ENCODE peak calls at places on chromosomes 1 and 21, in four cellular contexts. One of them, this sample, is unnamed.

GRCh38 chr1:48061162-48062136 is 64.3 kb upstream of the TRABD2B start:
- DNase-seq in sigmoid colon: no peak
- DNase-seq in stomach: peak
- DNase-seq in heart left ventricle: peak
- DNase-seq in this sample: peak

GRCh38 chr1:79692519-79692918 is 686.0 kb upstream of the ADGRL4 start:
- DNase-seq in heart left ventricle: no peak
- DNase-seq in sigmoid colon: no peak
- DNase-seq in stomach: no peak
- DNase-seq in this sample: no peak

GRCh38 chr21:31873696-31874599 is 1.1 kb downstream of the HUNK start:
- DNase-seq in heart left ventricle: peak
- DNase-seq in sigmoid colon: peak
- DNase-seq in stomach: peak
- DNase-seq in this sample: no peak

GRCh38 chr1:70966018-70966638 is 81.5 kb downstream of the PTGER3 start:
- DNase-seq in heart left ventricle: no peak
- DNase-seq in stomach: no peak
- DNase-seq in sigmoid colon: no peak
- DNase-seq in this sample: no peak

GRCh38 chr1:56135069-56135863 is 444.1 kb downstream of the PLPP3 start:
- DNase-seq in heart left ventricle: no peak
- DNase-seq in sigmoid colon: no peak
- DNase-seq in stomach: no peak
- DNase-seq in this sample: no peak

GRCh38 chr1:19640363-19641316 is 3.5 kb upstream of the NBL1 start:
- DNase-seq in sigmoid colon: peak
- DNase-seq in heart left ventricle: no peak
- DNase-seq in stomach: peak
- DNase-seq in this sample: no peak

GRCh38 chr1:119794856-119795255 is 16.4 kb downstream of the REG4 start:
- DNase-seq in sigmoid colon: no peak
- DNase-seq in heart left ventricle: no peak
- DNase-seq in stomach: no peak
- DNase-seq in this sample: no peak

GRCh38 chr1:6052543-6053205 is 7.0 kb downstream of the KCNAB2 start:
- DNase-seq in heart left ventricle: peak
- DNase-seq in stomach: peak
- DNase-seq in sigmoid colon: no peak
- DNase-seq in this sample: no peak

GRCh38 chr1:154476791-154477190 is 25.2 kb upstream of the TDRD10 start:
- DNase-seq in sigmoid colon: no peak
- DNase-seq in stomach: no peak
- DNase-seq in heart left ventricle: no peak
- DNase-seq in this sample: no peak

GRCh38 chr1:60937720-60938119 is 144.6 kb upstream of the NFIA start:
- DNase-seq in heart left ventricle: no peak
- DNase-seq in sigmoid colon: no peak
- DNase-seq in stomach: no peak
- DNase-seq in this sample: no peak

GRCh38 chr1:64948905-64949833 is 17.2 kb downstream of the JAK1 start:
- DNase-seq in heart left ventricle: no peak
- DNase-seq in stomach: no peak
- DNase-seq in sigmoid colon: no peak
- DNase-seq in this sample: no peak

GRCh38 chr21:42535602-42536171 is 22.0 kb downstream of the SLC37A1 start:
- DNase-seq in heart left ventricle: no peak
- DNase-seq in sigmoid colon: peak
- DNase-seq in stomach: peak
- DNase-seq in this sample: no peak

GRCh38 chr1:76871355-76871974 is 4.2 kb downstream of the ST6GALNAC5 start:
- DNase-seq in heart left ventricle: no peak
- DNase-seq in sigmoid colon: no peak
- DNase-seq in stomach: no peak
- DNase-seq in this sample: no peak

GRCh38 chr1:228283476-228284147 is 75.8 kb downstream of the OBSCN start:
- DNase-seq in sigmoid colon: peak
- DNase-seq in stomach: no peak
- DNase-seq in heart left ventricle: peak
- DNase-seq in this sample: peak

GRCh38 chr1:205943245-205943644 is at the start of gene SLC26A9:
- DNase-seq in heart left ventricle: no peak
- DNase-seq in stomach: peak
- DNase-seq in sigmoid colon: no peak
- DNase-seq in this sample: no peak

GRCh38 chr1:226110249-226111108 is 48.0 kb downstream of the H3-3A start:
- DNase-seq in heart left ventricle: peak
- DNase-seq in sigmoid colon: peak
- DNase-seq in stomach: peak
- DNase-seq in this sample: peak

GRCh38 chr1:147545133-147545532 is 3.8 kb downstream of the BCL9 start:
- DNase-seq in stomach: peak
- DNase-seq in heart left ventricle: peak
- DNase-seq in sigmoid colon: no peak
- DNase-seq in this sample: peak

GRCh38 chr1:220680085-220680687 is 10.0 kb upstream of the C1orf115 start:
- DNase-seq in heart left ventricle: no peak
- DNase-seq in stomach: no peak
- DNase-seq in sigmoid colon: no peak
- DNase-seq in this sample: no peak

GRCh38 chr1:5250336-5250735 is 595.9 kb downstream of the AJAP1 start:
- DNase-seq in heart left ventricle: no peak
- DNase-seq in stomach: peak
- DNase-seq in sigmoid colon: no peak
- DNase-seq in this sample: no peak

GRCh38 chr1:29669912-29670311 is 433.6 kb downstream of the PTPRU start:
- DNase-seq in stomach: no peak
- DNase-seq in heart left ventricle: no peak
- DNase-seq in sigmoid colon: no peak
- DNase-seq in this sample: no peak

GRCh38 chr21:38448619-38449186 is 49.6 kb downstream of the ERG start:
- DNase-seq in heart left ventricle: no peak
- DNase-seq in stomach: no peak
- DNase-seq in sigmoid colon: no peak
- DNase-seq in this sample: no peak

GRCh38 chr1:178938959-178939317 is 68.1 kb upstream of the ANGPTL1 start:
- DNase-seq in sigmoid colon: peak
- DNase-seq in heart left ventricle: peak
- DNase-seq in stomach: no peak
- DNase-seq in this sample: peak

GRCh38 chr1:150281221-150281757 is 1.1 kb upstream of the CIART start:
- DNase-seq in sigmoid colon: peak
- DNase-seq in heart left ventricle: peak
- DNase-seq in stomach: peak
- DNase-seq in this sample: peak

GRCh38 chr1:106998431-106999002 is 58.0 kb upstream of the PRMT6 start:
- DNase-seq in heart left ventricle: no peak
- DNase-seq in stomach: no peak
- DNase-seq in sigmoid colon: no peak
- DNase-seq in this sample: no peak

DNA sequence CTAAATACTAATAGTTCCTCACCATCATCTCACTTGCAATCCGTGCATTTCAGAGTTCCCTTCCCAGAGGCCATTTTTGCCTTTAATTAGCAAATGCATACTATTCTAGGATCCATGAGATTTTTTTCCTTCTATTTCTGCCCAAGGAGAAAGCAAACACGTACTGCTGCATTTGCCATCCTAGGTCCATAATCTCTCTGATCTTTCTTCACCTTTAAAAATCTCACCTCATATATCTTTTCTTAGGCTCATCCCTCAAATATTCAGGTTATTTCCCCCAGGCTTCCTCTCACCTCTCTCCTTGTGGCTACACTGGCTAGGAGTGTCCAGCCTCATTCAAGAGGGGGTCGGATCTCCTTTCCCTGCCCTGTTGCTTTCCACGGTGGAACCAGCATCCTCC is 338.6 kb downstream of the SETD4 start:
- DNase-seq in stomach: no peak
- DNase-seq in heart left ventricle: no peak
- DNase-seq in sigmoid colon: no peak
- DNase-seq in this sample: no peak
- H3K27ac ChIP-seq in stomach: no peak
- H3K27ac ChIP-seq in heart left ventricle: no peak
- H3K27ac ChIP-seq in sigmoid colon: no peak
- H3K27ac ChIP-seq in this sample: no peak

DNA sequence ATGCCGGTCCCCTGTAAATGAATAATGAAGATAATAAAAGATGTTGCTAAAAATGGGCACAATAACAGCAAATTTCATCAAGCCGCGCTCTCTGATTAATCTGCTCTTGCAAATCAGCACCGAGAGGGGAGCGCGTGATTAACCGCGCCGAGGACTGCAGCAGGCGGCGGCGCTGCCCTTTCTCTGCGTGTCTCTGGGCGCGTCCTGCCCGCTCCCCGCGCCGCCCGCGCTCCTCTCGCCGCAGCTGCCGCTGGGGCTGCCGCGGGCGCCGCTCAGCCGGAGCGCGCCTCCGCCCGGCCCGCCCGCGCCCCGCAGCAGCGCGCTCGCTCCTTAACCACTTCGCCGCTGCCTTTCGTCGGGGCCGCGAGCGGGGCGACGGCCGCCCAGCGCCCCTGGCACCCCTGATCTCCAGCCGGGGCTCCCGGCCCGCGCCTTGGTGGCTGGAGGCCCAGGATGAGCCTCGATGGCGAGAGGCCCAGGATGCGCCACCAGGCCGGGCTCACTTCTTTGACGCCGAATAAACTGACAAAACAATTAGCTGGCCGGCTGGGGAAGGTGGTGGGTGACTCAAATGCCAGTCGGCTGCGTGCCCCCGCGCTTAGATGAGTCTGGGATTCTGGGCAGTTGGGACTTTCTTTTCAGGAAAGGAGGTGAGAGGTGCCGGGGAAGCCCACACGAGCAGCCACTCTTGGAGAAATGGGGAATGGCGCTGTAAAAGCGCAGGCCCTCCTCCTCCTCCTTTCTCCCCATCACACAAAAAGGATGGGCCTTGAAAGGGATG is 221.4 kb upstream of the PKN2 start:
- DNase-seq in sigmoid colon: peak
- DNase-seq in stomach: no peak
- DNase-seq in heart left ventricle: peak
- DNase-seq in this sample: no peak
- TF ChIP-seq CTCF in sigmoid colon: no peak
- TF ChIP-seq CTCF in stomach: no peak
- TF ChIP-seq CTCF in heart left ventricle: no peak
- TF ChIP-seq CTCF in this sample: no peak

GRCh38 chr1:33454646-33455282 is 17.7 kb upstream of the ZSCAN20 start:
- DNase-seq in sigmoid colon: no peak
- DNase-seq in heart left ventricle: no peak
- DNase-seq in stomach: no peak
- DNase-seq in this sample: no peak
- TF ChIP-seq POLR2A in sigmoid colon: no peak
- TF ChIP-seq POLR2A in heart left ventricle: no peak
- TF ChIP-seq POLR2A in stomach: no peak
- TF ChIP-seq POLR2A in this sample: no peak

GRCh38 chr1:167002354-167002753 is 13.3 kb downstream of the MAEL start:
- DNase-seq in heart left ventricle: no peak
- DNase-seq in stomach: no peak
- DNase-seq in sigmoid colon: no peak
- DNase-seq in this sample: no peak
- H3K27ac ChIP-seq in heart left ventricle: no peak
- H3K27ac ChIP-seq in stomach: no peak
- H3K27ac ChIP-seq in sigmoid colon: no peak
- H3K27ac ChIP-seq in this sample: no peak

GRCh38 chr1:18217398-18218043 is 109.9 kb downstream of the IGSF21 start:
- DNase-seq in stomach: no peak
- DNase-seq in sigmoid colon: no peak
- DNase-seq in heart left ventricle: peak
- DNase-seq in this sample: no peak
- TF ChIP-seq CTCF in stomach: no peak
- TF ChIP-seq CTCF in sigmoid colon: peak
- TF ChIP-seq CTCF in heart left ventricle: no peak
- TF ChIP-seq CTCF in this sample: no peak

GRCh38 chr1:40042337-40042736 is 1.8 kb downstream of the CAP1 start:
- DNase-seq in sigmoid colon: no peak
- DNase-seq in stomach: no peak
- DNase-seq in heart left ventricle: no peak
- DNase-seq in this sample: no peak

GRCh38 chr1:40039245-40039756 is 1.2 kb upstream of the CAP1 start:
- DNase-seq in sigmoid colon: peak
- DNase-seq in stomach: no peak
- DNase-seq in heart left ventricle: no peak
- DNase-seq in this sample: no peak

GRCh38 chr1:40039757-40040510 is 595 bp upstream of the CAP1 start:
- DNase-seq in stomach: peak
- DNase-seq in heart left ventricle: peak
- DNase-seq in sigmoid colon: peak
- DNase-seq in this sample: peak

GRCh38 chr1:40041466-40041838 is 923 bp downstream of the CAP1 start:
- DNase-seq in stomach: no peak
- DNase-seq in heart left ventricle: no peak
- DNase-seq in sigmoid colon: no peak
- DNase-seq in this sample: no peak

GRCh38 chr1:40040511-40041465 is at the start of gene CAP1:
- DNase-seq in heart left ventricle: peak
- DNase-seq in stomach: peak
- DNase-seq in sigmoid colon: peak
- DNase-seq in this sample: peak
- TF ChIP-seq POLR2A in heart left ventricle: no peak
- TF ChIP-seq POLR2A in stomach: peak
- TF ChIP-seq POLR2A in sigmoid colon: no peak
- TF ChIP-seq POLR2A in this sample: peak

DNA sequence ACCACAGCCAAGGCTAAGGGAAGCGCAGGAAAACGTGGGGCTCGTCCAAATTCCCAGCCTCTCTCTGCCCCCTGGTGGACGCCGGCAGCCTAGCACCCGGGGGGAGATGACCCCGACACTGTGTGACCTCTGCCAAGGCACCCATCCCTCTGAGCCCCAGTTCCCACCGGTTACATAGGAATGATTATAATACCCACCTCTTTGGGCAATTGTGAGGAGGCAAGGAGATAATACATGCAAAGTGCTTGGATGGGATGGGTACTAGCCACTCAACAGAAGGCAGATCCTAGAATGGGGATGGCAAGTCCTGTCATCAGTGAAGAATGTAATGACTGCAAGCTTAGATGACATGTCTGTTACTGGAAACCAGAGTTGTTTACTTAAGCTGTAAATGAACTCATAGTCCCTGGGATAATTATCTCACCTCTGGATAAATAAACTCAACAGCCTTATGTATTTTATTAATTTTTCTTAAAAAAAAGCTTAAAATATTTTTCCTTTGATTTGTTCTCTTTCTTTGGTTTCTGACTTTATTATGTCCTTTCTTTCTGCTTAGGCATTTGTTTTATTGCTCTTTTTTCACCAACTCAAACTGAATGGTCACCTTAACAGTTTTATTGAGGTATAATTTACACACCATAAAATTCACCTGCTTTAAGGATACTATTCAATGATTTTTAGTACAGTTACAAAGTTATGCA is 11.3 kb upstream of the BMP8B start:
- DNase-seq in sigmoid colon: peak
- DNase-seq in heart left ventricle: peak
- DNase-seq in stomach: peak
- DNase-seq in this sample: peak
- H3K27ac ChIP-seq in sigmoid colon: no peak
- H3K27ac ChIP-seq in heart left ventricle: no peak
- H3K27ac ChIP-seq in stomach: no peak
- H3K27ac ChIP-seq in this sample: no peak